ENCODE peak calls at places on chromosomes 3 and 15, in ten cellular contexts. Z, D, H, S, U, Q, G, O, C and A are unnamed samples.

GRCh38 chr3:178982138-178982537 is 89.5 kb downstream of the ZMAT3 start:
- DNase-seq in Z (no peak), D (peak), H (no peak), S (no peak), U (peak), Q (no peak), G (no peak), O (no peak), C (no peak), A (no peak)

GRCh38 chr15:68700395-68701123 is 120.1 kb downstream of the ANP32A start:
- DNase-seq in Z (no peak), D (peak), H (no peak), S (peak), U (peak), Q (no peak), G (no peak), O (no peak), C (peak), A (no peak)

GRCh38 chr15:41862515-41863116 is 24.0 kb downstream of the PLA2G4B start:
- DNase-seq in Z (no peak), D (no peak), H (no peak), S (no peak), U (no peak), Q (no peak), G (no peak), O (no peak), C (no peak), A (no peak)

GRCh38 chr3:197961582-197961945 is 1.5 kb downstream of the LMLN start:
- DNase-seq in Z (no peak), D (no peak), H (no peak), S (no peak), U (no peak), Q (no peak), G (no peak), O (no peak), C (no peak), A (no peak)

GRCh38 chr15:39616731-39617455 is 36.0 kb downstream of the THBS1 start:
- DNase-seq in Z (no peak), D (no peak), H (no peak), S (no peak), U (no peak), Q (no peak), G (no peak), O (no peak), C (no peak), A (no peak)

GRCh38 chr3:62558549-62559112 is 185.3 kb upstream of the FEZF2 start:
- DNase-seq in Z (no peak), D (no peak), H (no peak), S (no peak), U (no peak), Q (no peak), G (no peak), O (no peak), C (peak), A (no peak)

GRCh38 chr15:29740692-29741311 is 81.5 kb downstream of the TJP1 start:
- DNase-seq in Z (no peak), D (no peak), H (no peak), S (no peak), U (no peak), Q (no peak), G (no peak), O (no peak), C (no peak), A (no peak)

GRCh38 chr3:132660745-132661067 is 577 bp downstream of the UBA5 start:
- DNase-seq in Z (no peak), D (peak), H (no peak), S (no peak), U (peak), Q (no peak), G (no peak), O (no peak), C (no peak), A (no peak)

GRCh38 chr15:43998607-43999006 is 171.8 kb downstream of the WDR76 start:
- DNase-seq in Z (no peak), D (peak), H (no peak), S (no peak), U (peak), Q (no peak), G (no peak), O (no peak), C (no peak), A (no peak)

GRCh38 chr3:108201258-108201657 is 21.0 kb downstream of the IFT57 start:
- DNase-seq in Z (no peak), D (no peak), H (no peak), S (no peak), U (no peak), Q (no peak), G (no peak), O (no peak), C (no peak), A (no peak)

GRCh38 chr3:185688808-185689207 is 102.7 kb downstream of the SENP2 start:
- DNase-seq in Z (no peak), D (peak), H (no peak), S (peak), U (peak), Q (no peak), G (peak), O (no peak), C (no peak), A (peak)

GRCh38 chr15:97566957-97567356 is 393.5 kb upstream of the ARRDC4 start:
- DNase-seq in Z (no peak), D (no peak), H (no peak), S (no peak), U (no peak), Q (no peak), G (no peak), O (no peak), C (no peak), A (no peak)

GRCh38 chr15:79004336-79004735 is 59.5 kb upstream of the CTSH start:
- DNase-seq in Z (no peak), D (peak), H (peak), S (no peak), U (peak), Q (no peak), G (no peak), O (no peak), C (no peak), A (peak)

GRCh38 chr3:140859592-140860336 is 81.9 kb upstream of the SLC25A36 start:
- DNase-seq in Z (no peak), D (peak), H (no peak), S (no peak), U (no peak), Q (no peak), G (no peak), O (no peak), C (no peak), A (no peak)

GRCh38 chr3:123498761-123499160 is 49.9 kb upstream of the ADCY5 start:
- DNase-seq in Z (no peak), D (no peak), H (no peak), S (no peak), U (no peak), Q (no peak), G (no peak), O (no peak), C (no peak), A (no peak)

GRCh38 chr15:74758736-74759135 is 10.1 kb downstream of the CYP1A2 start:
- DNase-seq in Z (no peak), D (no peak), H (no peak), S (no peak), U (no peak), Q (no peak), G (no peak), O (no peak), C (no peak), A (no peak)

GRCh38 chr15:94306700-94307650 is 75.6 kb downstream of the MCTP2 start:
- DNase-seq in Z (no peak), D (peak), H (peak), S (peak), U (peak), Q (no peak), G (no peak), O (no peak), C (no peak), A (no peak)

DNA sequence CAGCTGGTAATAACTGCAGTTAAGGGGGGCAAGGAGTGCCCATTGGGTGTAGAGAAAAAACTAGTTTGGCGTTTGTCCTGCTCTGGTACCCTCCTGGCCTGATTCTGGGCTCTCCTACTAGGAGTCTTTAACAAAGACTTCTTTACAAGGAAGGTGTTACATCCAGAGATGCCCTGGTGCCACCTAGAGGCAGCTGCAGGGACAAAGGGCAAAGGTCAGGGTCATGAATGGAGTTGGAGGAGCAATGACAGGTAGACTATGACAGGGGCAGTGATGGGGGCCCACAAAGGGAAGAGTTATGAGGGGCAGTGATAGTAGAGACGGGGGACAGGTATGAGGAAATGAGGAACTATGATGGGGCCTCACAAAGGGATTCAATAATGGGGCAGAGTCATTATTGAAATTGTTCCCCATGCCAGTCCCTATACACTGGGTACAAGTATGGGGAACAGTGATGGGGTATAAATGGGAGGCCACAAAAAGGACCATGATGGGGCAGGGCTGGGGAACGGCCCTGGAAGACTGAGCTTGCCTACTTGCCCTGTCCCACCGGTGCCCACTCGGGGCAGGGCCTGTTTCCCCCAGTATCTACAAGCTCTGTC is 7.9 kb downstream of the CCDC71 start:
- DNase-seq in Z (peak), D (no peak), H (peak), S (no peak), U (no peak), Q (peak), G (no peak), O (no peak), C (peak), A (no peak)
- TF ChIP-seq CTCF in Z (peak), D (peak), H (peak), S (peak), U (no peak), Q (peak), G (peak), O (peak), C (peak), A (peak)

GRCh38 chr3:111069974-111070751 is 1.5 kb upstream of the NECTIN3 start:
- DNase-seq in Z (peak), D (peak), H (no peak), S (no peak), U (peak), Q (no peak), G (no peak), O (no peak), C (peak), A (no peak)

GRCh38 chr3:111072016-111072891 is 638 bp downstream of the NECTIN3 start:
- DNase-seq in Z (peak), D (peak), H (no peak), S (no peak), U (peak), Q (peak), G (no peak), O (peak), C (peak), A (peak)

GRCh38 chr3:111071257-111072015 is at the start of gene NECTIN3:
- DNase-seq in Z (peak), D (peak), H (no peak), S (peak), U (peak), Q (peak), G (peak), O (peak), C (peak), A (peak)

GRCh38 chr3:111068574-111068973 is 3.0 kb upstream of the NECTIN3 start:
- DNase-seq in Z (no peak), D (no peak), H (no peak), S (no peak), U (no peak), Q (no peak), G (no peak), O (no peak), C (no peak), A (no peak)

DNA sequence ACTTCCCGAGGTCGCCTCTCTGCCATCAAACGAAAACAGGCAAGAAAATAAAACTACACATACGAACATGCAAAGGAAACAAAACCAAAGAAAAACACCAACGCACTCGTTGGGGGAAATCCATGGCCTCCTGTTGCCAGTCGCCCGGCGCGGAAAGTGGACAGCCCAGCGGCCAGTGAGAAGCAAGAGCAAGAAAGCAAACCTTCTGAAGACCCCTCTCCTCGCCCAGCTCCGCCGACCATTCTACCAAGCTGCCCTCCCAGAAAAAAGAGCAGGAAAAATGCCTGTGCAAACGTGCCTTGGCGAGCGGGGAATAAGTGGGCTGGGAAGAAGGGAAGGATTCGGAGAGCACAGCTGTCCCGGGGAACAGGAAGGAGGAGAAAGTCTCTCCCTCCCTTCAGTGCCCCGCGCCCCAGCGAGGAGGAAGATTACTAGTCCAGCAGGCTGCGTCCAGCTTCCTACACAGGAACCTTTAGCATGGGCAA is 802 bp upstream of the NECTIN3 start:
- DNase-seq in Z (peak), D (no peak), H (no peak), S (no peak), U (no peak), Q (peak), G (no peak), O (no peak), C (no peak), A (peak)
- TF ChIP-seq CTCF in Z (no peak), D (no peak), H (no peak), S (no peak), U (no peak), Q (no peak), G (peak), O (no peak), C (no peak), A (no peak)

DNA sequence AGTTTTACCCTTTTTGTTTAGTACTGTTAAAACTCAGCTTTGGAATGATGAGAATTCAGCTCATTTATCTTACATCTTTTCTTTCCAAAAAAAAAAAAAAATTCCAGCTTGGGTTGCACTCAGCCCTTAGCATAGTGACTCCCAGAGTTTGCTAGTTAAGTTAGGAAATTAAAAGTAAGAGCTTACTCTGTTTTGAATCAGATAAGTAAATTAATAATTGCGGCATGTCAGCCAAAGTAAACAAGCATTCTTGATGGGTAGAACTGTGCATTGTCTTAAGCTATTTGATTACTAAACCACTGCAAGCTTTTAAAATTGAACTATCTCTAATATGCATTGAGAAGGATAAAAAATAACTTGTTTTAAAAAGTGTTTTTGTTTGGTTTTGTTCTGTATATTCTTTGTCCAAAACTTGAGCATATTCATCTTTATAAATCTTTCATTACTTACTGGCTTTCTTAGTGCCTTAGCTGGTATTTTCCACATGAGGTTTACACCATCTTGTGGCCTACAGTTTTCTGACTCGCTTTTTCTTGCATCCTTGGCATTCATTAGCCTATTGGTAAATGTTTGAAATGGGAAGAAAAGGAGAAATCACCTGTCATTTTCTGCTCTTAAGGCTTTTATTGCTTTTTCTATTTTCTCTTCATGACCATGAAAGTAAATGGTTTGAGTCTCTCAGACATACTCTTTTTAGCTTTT is 107.6 kb downstream of the FILIP1L start:
- DNase-seq in Z (no peak), D (peak), H (no peak), S (no peak), U (peak), Q (no peak), G (no peak), O (no peak), C (no peak), A (peak)
- TF ChIP-seq CTCF in Z (no peak), D (peak), H (peak), S (peak), U (no peak), Q (peak), G (no peak), O (no peak), C (no peak), A (peak)

DNA sequence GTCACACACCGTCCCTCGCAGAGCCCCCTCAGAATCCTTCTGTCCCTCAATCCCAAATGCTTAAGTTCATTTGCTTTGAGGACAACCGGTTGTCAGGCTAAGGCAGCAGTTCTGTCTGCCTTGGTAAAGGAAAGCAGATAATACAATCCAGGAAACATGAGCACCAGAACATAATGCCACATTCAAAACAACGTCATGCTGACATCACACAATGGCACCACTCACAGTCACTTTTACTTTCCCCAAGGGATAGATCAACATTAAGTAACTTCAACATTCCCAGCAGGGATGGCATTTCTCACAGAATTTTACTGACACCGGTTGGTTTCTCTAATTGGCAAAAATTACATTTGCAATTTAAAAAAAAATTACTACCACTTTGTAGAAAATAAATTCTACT is 74.6 kb upstream of the PSMD6 start:
- DNase-seq in Z (no peak), D (no peak), H (no peak), S (no peak), U (no peak), Q (no peak), G (no peak), O (no peak), C (no peak), A (no peak)
- TF ChIP-seq CTCF in Z (no peak), D (no peak), H (no peak), S (no peak), U (no peak), Q (no peak), G (no peak), O (no peak), C (no peak), A (no peak)

GRCh38 chr3:13145131-13145825 is 72.0 kb upstream of the IQSEC1 start:
- DNase-seq in Z (no peak), D (no peak), H (no peak), S (no peak), U (no peak), Q (no peak), G (no peak), O (no peak), C (no peak), A (no peak)
- TF ChIP-seq CTCF in Z (no peak), D (no peak), H (peak), S (no peak), U (no peak), Q (no peak), G (no peak), O (no peak), C (no peak), A (peak)